ENCODE peak calls at places on chromosomes 7 and 10, in nine cellular contexts. B, V, U, K, C, G, T, D and E are unnamed samples.

GRCh38 chr10:21953585-21954057 is 49.9 kb downstream of the DNAJC1 start:
- DNase-seq in B (peak), V (no peak), U (no peak), K (peak), C (no peak), G (no peak), T (no peak), D (peak), E (no peak)

GRCh38 chr10:38146579-38147333 is 52.6 kb downstream of the ZNF37A start:
- DNase-seq in B (no peak), V (no peak), U (no peak), K (no peak), C (no peak), G (no peak), T (no peak), D (no peak), E (no peak)

GRCh38 chr10:97188234-97188847 is 2.6 kb upstream of the SLIT1 start:
- DNase-seq in B (no peak), V (no peak), U (no peak), K (no peak), C (no peak), G (peak), T (no peak), D (no peak), E (no peak)

GRCh38 chr7:107934991-107935770 is 44.2 kb downstream of the DLD start:
- DNase-seq in B (peak), V (no peak), U (no peak), K (no peak), C (no peak), G (no peak), T (no peak), D (no peak), E (no peak)

GRCh38 chr7:72538856-72539255 is 126.7 kb upstream of the CALN1 start:
- DNase-seq in B (no peak), V (no peak), U (no peak), K (no peak), C (no peak), G (no peak), T (no peak), D (no peak), E (no peak)

GRCh38 chr7:31550432-31550831 is 36.5 kb downstream of the ITPRID1 start:
- DNase-seq in B (no peak), V (no peak), U (no peak), K (no peak), C (no peak), G (no peak), T (no peak), D (no peak), E (no peak)

GRCh38 chr10:47354900-47355299 is 6.7 kb downstream of the RBP3 start:
- DNase-seq in B (no peak), V (no peak), U (no peak), K (no peak), C (no peak), G (no peak), T (no peak), D (no peak), E (no peak)

GRCh38 chr7:151987748-151988529 is 31.7 kb downstream of the GALNTL5 start:
- DNase-seq in B (peak), V (no peak), U (no peak), K (peak), C (no peak), G (no peak), T (peak), D (no peak), E (no peak)

GRCh38 chr7:150400779-150401423 is 21.8 kb downstream of the ZNF775 start:
- DNase-seq in B (no peak), V (no peak), U (no peak), K (no peak), C (peak), G (no peak), T (no peak), D (no peak), E (no peak)

GRCh38 chr7:130277763-130278643 is 11.3 kb downstream of the CPA2 start:
- DNase-seq in B (peak), V (no peak), U (no peak), K (peak), C (no peak), G (peak), T (peak), D (peak), E (no peak)

GRCh38 chr10:132054564-132054963 is 11.2 kb upstream of the JAKMIP3 start:
- DNase-seq in B (no peak), V (no peak), U (no peak), K (peak), C (peak), G (no peak), T (no peak), D (no peak), E (no peak)

GRCh38 chr7:12711124-12711523 is 23.7 kb downstream of the ARL4A start:
- DNase-seq in B (no peak), V (no peak), U (no peak), K (no peak), C (peak), G (no peak), T (no peak), D (no peak), E (no peak)

GRCh38 chr10:74927701-74928100 is 101.3 kb downstream of the KAT6B start:
- DNase-seq in B (no peak), V (no peak), U (no peak), K (no peak), C (no peak), G (no peak), T (no peak), D (no peak), E (no peak)

GRCh38 chr7:158272091-158272490 is 315.5 kb downstream of the PTPRN2 start:
- DNase-seq in B (no peak), V (no peak), U (no peak), K (no peak), C (peak), G (peak), T (no peak), D (no peak), E (no peak)

GRCh38 chr7:5681979-5682546 is 99.4 kb downstream of the RNF216 start:
- DNase-seq in B (no peak), V (no peak), U (no peak), K (no peak), C (no peak), G (peak), T (no peak), D (no peak), E (no peak)

GRCh38 chr7:8436965-8437364 is 3.6 kb downstream of the NXPH1 start:
- DNase-seq in B (peak), V (no peak), U (no peak), K (peak), C (peak), G (no peak), T (no peak), D (no peak), E (no peak)

GRCh38 chr7:106476751-106477150 is 184.2 kb downstream of the CCDC71L start:
- DNase-seq in B (no peak), V (no peak), U (no peak), K (no peak), C (no peak), G (no peak), T (no peak), D (no peak), E (no peak)

GRCh38 chr7:132500727-132501410 is 75.4 kb downstream of the PLXNA4 start:
- DNase-seq in B (peak), V (no peak), U (no peak), K (peak), C (no peak), G (peak), T (peak), D (no peak), E (peak)

GRCh38 chr7:33807779-33808482 is 97.4 kb upstream of the BMPER start:
- DNase-seq in B (peak), V (no peak), U (no peak), K (peak), C (no peak), G (no peak), T (no peak), D (peak), E (peak)

GRCh38 chr7:156156734-156157408 is 344.6 kb upstream of the SHH start:
- DNase-seq in B (peak), V (no peak), U (no peak), K (no peak), C (no peak), G (no peak), T (no peak), D (peak), E (no peak)

GRCh38 chr7:115869225-115869624 is 161.3 kb downstream of the TFEC start:
- DNase-seq in B (peak), V (no peak), U (no peak), K (no peak), C (no peak), G (no peak), T (no peak), D (no peak), E (no peak)

GRCh38 chr10:122577311-122577885 is 16.8 kb downstream of the DMBT1 start:
- DNase-seq in B (no peak), V (no peak), U (no peak), K (no peak), C (no peak), G (no peak), T (no peak), D (no peak), E (no peak)

GRCh38 chr7:102834466-102834865 is 78.3 kb upstream of the LRRC17 start:
- DNase-seq in B (no peak), V (no peak), U (no peak), K (no peak), C (no peak), G (no peak), T (no peak), D (no peak), E (no peak)

GRCh38 chr10:69202332-69202731 is 17.8 kb upstream of the HKDC1 start:
- DNase-seq in B (peak), V (no peak), U (no peak), K (no peak), C (no peak), G (no peak), T (no peak), D (no peak), E (no peak)

GRCh38 chr7:34747842-34748241 is 89.8 kb downstream of the NPSR1 start:
- DNase-seq in B (no peak), V (no peak), U (no peak), K (no peak), C (no peak), G (no peak), T (no peak), D (no peak), E (no peak)

GRCh38 chr7:14936530-14936929 is 34.0 kb upstream of the DGKB start:
- DNase-seq in B (peak), V (no peak), U (no peak), K (no peak), C (peak), G (no peak), T (no peak), D (no peak), E (peak)

GRCh38 chr10:128156999-128157755 is 31.0 kb upstream of the MKI67 start:
- DNase-seq in B (no peak), V (no peak), U (no peak), K (no peak), C (no peak), G (no peak), T (no peak), D (no peak), E (peak)

GRCh38 chr10:110208614-110209398 is 1.4 kb downstream of the MXI1 start:
- DNase-seq in B (peak), V (no peak), U (no peak), K (peak), C (peak), G (peak), T (peak), D (no peak), E (no peak)

GRCh38 chr7:76424413-76425111 is at the start of gene ZP3:
- DNase-seq in B (no peak), V (no peak), U (no peak), K (no peak), C (peak), G (no peak), T (no peak), D (no peak), E (no peak)

GRCh38 chr7:121395494-121395960 is 581 bp downstream of the FAM3C start:
- DNase-seq in B (no peak), V (no peak), U (no peak), K (no peak), C (no peak), G (no peak), T (no peak), D (no peak), E (no peak)

GRCh38 chr10:117439243-117439912 is 64.1 kb upstream of the PDZD8 start:
- DNase-seq in B (no peak), V (no peak), U (no peak), K (no peak), C (no peak), G (peak), T (peak), D (no peak), E (peak)

GRCh38 chr7:151271699-151272355 is 23.3 kb upstream of the SMARCD3 start:
- DNase-seq in B (peak), V (no peak), U (peak), K (no peak), C (no peak), G (peak), T (no peak), D (no peak), E (peak)

GRCh38 chr10:8776926-8777625 is 722.6 kb downstream of the GATA3 start:
- DNase-seq in B (no peak), V (no peak), U (no peak), K (no peak), C (no peak), G (no peak), T (no peak), D (no peak), E (no peak)

GRCh38 chr7:78714302-78714857 is 739.1 kb downstream of the MAGI2 start:
- DNase-seq in B (no peak), V (no peak), U (no peak), K (no peak), C (no peak), G (no peak), T (no peak), D (no peak), E (no peak)

GRCh38 chr7:1228535-1229333 is 3.9 kb upstream of the UNCX start:
- DNase-seq in B (no peak), V (no peak), U (no peak), K (peak), C (no peak), G (no peak), T (no peak), D (no peak), E (no peak)

GRCh38 chr10:111093741-111094380 is 17.0 kb downstream of the ADRA2A start:
- DNase-seq in B (no peak), V (no peak), U (no peak), K (no peak), C (no peak), G (no peak), T (no peak), D (no peak), E (peak)

GRCh38 chr7:93779115-93779514 is 111.4 kb downstream of the TFPI2 start:
- DNase-seq in B (no peak), V (no peak), U (no peak), K (no peak), C (no peak), G (no peak), T (no peak), D (peak), E (no peak)

DNA sequence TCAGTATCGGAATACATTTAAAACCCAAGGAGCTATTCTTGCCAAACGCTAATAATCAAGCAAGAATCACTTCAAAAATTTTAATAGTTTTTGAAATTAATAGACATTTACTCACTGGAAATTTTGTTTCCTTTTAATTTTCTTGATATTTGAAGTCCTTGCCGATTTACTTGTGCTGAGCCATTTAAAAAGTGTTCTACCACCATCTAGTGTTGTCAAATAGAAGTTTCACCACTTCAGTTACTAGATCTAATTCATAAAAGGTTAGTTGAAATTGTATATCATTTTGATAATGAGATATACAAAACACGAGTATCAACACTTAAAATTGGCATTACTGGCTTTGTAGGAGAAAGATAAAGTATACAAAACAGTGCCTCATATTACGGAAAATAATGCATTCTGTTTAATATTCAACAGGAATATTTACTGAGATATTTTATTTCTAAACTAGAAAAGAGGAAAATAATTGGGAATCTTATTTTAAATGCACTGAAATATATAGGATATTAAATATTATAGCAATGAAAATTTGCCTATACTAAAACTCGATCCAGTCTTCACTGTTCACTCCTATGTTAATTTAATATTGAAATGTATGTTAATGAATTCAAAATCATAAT is 664.8 kb upstream of the SEMA3D start:
- DNase-seq in B (peak), V (no peak), U (no peak), K (peak), C (no peak), G (no peak), T (no peak), D (peak), E (peak)
- TF ChIP-seq CTCF in B (peak), V (peak), U (no peak), K (peak), C (peak), G (no peak), T (peak), D (peak), E (peak)

GRCh38 chr10:119388849-119389345 is 153.6 kb downstream of the RGS10 start:
- DNase-seq in B (no peak), V (no peak), U (no peak), K (no peak), C (no peak), G (no peak), T (no peak), D (no peak), E (no peak)
- H3K4me3 ChIP-seq in B (no peak), V (no peak), U (no peak), K (no peak), C (no peak), G (no peak), T (no peak), D (no peak), E (no peak)

GRCh38 chr7:50229964-50230363 is 74.6 kb upstream of the IKZF1 start:
- DNase-seq in B (no peak), V (no peak), U (no peak), K (no peak), C (no peak), G (no peak), T (no peak), D (no peak), E (no peak)
- TF ChIP-seq CTCF in B (no peak), V (no peak), U (no peak), K (peak), C (peak), G (no peak), T (peak), D (peak), E (peak)

DNA sequence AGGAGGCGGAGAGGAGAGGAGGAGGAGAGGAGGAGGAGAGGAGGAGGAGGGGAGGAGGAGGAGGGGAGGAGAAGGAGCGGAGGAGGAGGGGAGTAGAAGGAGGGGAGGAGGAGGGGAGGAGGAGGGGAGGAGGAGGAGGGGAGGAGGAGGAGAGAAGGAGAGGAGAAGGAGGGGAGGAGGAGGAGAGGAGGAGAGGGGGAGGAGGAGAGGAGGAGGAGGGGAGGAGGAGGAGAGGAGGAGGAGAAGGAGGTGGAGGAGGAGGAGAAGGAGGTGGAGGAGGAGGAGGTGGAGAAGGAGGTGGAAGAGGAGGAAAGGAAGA is 15.5 kb upstream of the CRCP start:
- DNase-seq in B (peak), V (no peak), U (no peak), K (no peak), C (no peak), G (no peak), T (no peak), D (no peak), E (no peak)
- H3K4me3 ChIP-seq in B (no peak), V (peak), U (no peak), K (no peak), C (no peak), G (peak), T (no peak), D (no peak), E (no peak)

GRCh38 chr10:522350-522749 is 167.1 kb downstream of the DIP2C start:
- DNase-seq in B (no peak), V (no peak), U (no peak), K (no peak), C (no peak), G (peak), T (no peak), D (no peak), E (no peak)

GRCh38 chr10:520402-520787 is 169.1 kb downstream of the DIP2C start:
- DNase-seq in B (peak), V (no peak), U (peak), K (peak), C (no peak), G (peak), T (no peak), D (no peak), E (no peak)

GRCh38 chr10:519716-520401 is 169.6 kb downstream of the DIP2C start:
- DNase-seq in B (no peak), V (no peak), U (no peak), K (no peak), C (no peak), G (peak), T (no peak), D (no peak), E (no peak)

GRCh38 chr10:521261-521660 is 168.2 kb downstream of the DIP2C start:
- DNase-seq in B (no peak), V (no peak), U (no peak), K (no peak), C (no peak), G (peak), T (no peak), D (no peak), E (no peak)

GRCh38 chr10:521844-522243 is 167.6 kb downstream of the DIP2C start:
- DNase-seq in B (no peak), V (no peak), U (no peak), K (no peak), C (no peak), G (peak), T (peak), D (no peak), E (no peak)
- TF ChIP-seq CTCF in B (no peak), V (no peak), U (no peak), K (no peak), C (no peak), G (no peak), T (no peak), D (no peak), E (no peak)

GRCh38 chr10:32953277-32953927 is 4.6 kb downstream of the ITGB1 start:
- DNase-seq in B (no peak), V (no peak), U (no peak), K (no peak), C (no peak), G (no peak), T (peak), D (no peak), E (no peak)
- H3K4me3 ChIP-seq in B (peak), V (no peak), U (peak), K (no peak), C (no peak), G (no peak), T (peak), D (no peak), E (peak)